ENCODE peak calls at places on chromosomes 3 and 15, in six cellular contexts. H is stimulated activated CD4-positive, alpha-beta T cell treated with anti-CD3 and anti-CD28 coated beads, Interleukin-2, amount 100 ng/mL, for 48 hours; E is iris pigment epithelial cell; N is CD8-positive, alpha-beta T cell; Q is cardiac muscle cell; K is AG04449. W is an unnamed sample.

GRCh38 chr3:175200391-175200790 is 341.3 kb downstream of the NAALADL2 start:
- DNase-seq in E (peak), H (no peak), K (no peak), N (no peak), Q (no peak), W (no peak)

GRCh38 chr3:18633002-18633401 is 207.9 kb upstream of the SATB1 start:
- DNase-seq in E (no peak), H (no peak), Q (no peak), N (no peak), K (no peak), W (peak)

GRCh38 chr15:88440021-88440420 is 27.2 kb downstream of the MRPL46 start:
- DNase-seq in H (no peak), Q (peak), E (peak), K (peak), N (no peak), W (no peak)

GRCh38 chr3:125165948-125166553 is 46.5 kb downstream of the SLC12A8 start:
- DNase-seq in Q (no peak), K (no peak), E (no peak), N (no peak), H (no peak), W (no peak)

GRCh38 chr3:54966979-54967378 is 39.1 kb upstream of the LRTM1 start:
- DNase-seq in N (no peak), K (no peak), Q (no peak), H (no peak), E (no peak), W (no peak)

GRCh38 chr3:102163039-102163817 is 271.6 kb upstream of the ZPLD1 start:
- DNase-seq in K (no peak), Q (peak), H (no peak), E (peak), N (no peak), W (no peak)

GRCh38 chr3:2921903-2922302 is 188.3 kb downstream of the IL5RA start:
- DNase-seq in N (no peak), K (no peak), Q (peak), H (no peak), E (peak), W (no peak)

GRCh38 chr3:169172535-169172934 is 491.0 kb downstream of the MECOM start:
- DNase-seq in H (no peak), Q (no peak), E (no peak), N (no peak), K (no peak), W (no peak)

GRCh38 chr3:13827256-13827655 is 52.6 kb downstream of the WNT7A start:
- DNase-seq in K (no peak), Q (no peak), E (no peak), N (no peak), H (no peak), W (no peak)

GRCh38 chr3:48142316-48142870 is 45.8 kb downstream of the CDC25A start:
- DNase-seq in N (no peak), K (no peak), Q (no peak), E (no peak), H (no peak), W (no peak)

GRCh38 chr3:196666001-196666867 is 26.7 kb downstream of the NRROS start:
- DNase-seq in H (no peak), E (peak), Q (peak), K (no peak), N (no peak), W (no peak)

GRCh38 chr3:177948716-177949422 is 587.4 kb upstream of the KCNMB2 start:
- DNase-seq in H (no peak), N (no peak), K (no peak), Q (no peak), E (no peak), W (no peak)

GRCh38 chr15:63826513-63826912 is 7.2 kb downstream of the HERC1 start:
- DNase-seq in H (no peak), N (no peak), K (no peak), Q (peak), E (no peak), W (no peak)

GRCh38 chr3:49519266-49519665 is 35.0 kb upstream of the BSN start:
- DNase-seq in H (no peak), K (no peak), Q (peak), N (no peak), E (no peak), W (no peak)

GRCh38 chr3:11434017-11434526 is 161.9 kb downstream of the ATG7 start:
- DNase-seq in Q (peak), K (peak), E (peak), N (no peak), H (no peak), W (peak)

GRCh38 chr3:104911376-104911775 is 455.3 kb upstream of the ALCAM start:
- DNase-seq in N (no peak), H (no peak), Q (no peak), K (no peak), E (peak), W (no peak)